ENCODE peak calls at places on chromosomes 12 and 14, in ten cellular contexts. Z is right cardiac atrium; E is CD8-positive, alpha-beta memory T cell; P is psoas muscle; N is cardiac muscle cell; Y is neuronal stem cell; S is pancreas; D is MM.1S; X is gastrocnemius medialis; M is neural progenitor cell. C is an unnamed sample.

GRCh38 chr12:6826734-6827436 is 1.3 kb upstream of the P3H3 start:
- DNase-seq in Z (no peak), E (no peak), P (no peak), N (no peak), Y (no peak), S (no peak), D (no peak), X (no peak), M (no peak), C (no peak)

GRCh38 chr12:18970603-18971002 is 158.9 kb upstream of the PLEKHA5 start:
- DNase-seq in Z (no peak), E (no peak), P (no peak), N (no peak), Y (no peak), S (no peak), D (no peak), X (no peak), M (no peak), C (no peak)

GRCh38 chr12:2287151-2287550 is 234.4 kb downstream of the CACNA1C start:
- DNase-seq in Z (peak; percentile 46), E (no peak), P (no peak), N (no peak), Y (no peak), S (no peak), D (no peak), X (no peak), M (no peak), C (no peak)

GRCh38 chr14:50855558-50855957 is 16.3 kb upstream of the ABHD12B start:
- DNase-seq in Z (no peak), E (no peak), P (no peak), N (peak; percentile 35), Y (no peak), S (no peak), D (no peak), X (no peak), M (no peak), C (no peak)

GRCh38 chr12:30953257-30953656 is 26.7 kb downstream of the TSPAN11 start:
- DNase-seq in Z (no peak), E (no peak), P (no peak), N (no peak), Y (no peak), S (no peak), D (peak; percentile 58), X (no peak), M (no peak), C (no peak)

GRCh38 chr12:27781680-27782079 is 1.6 kb upstream of the MANSC4 start:
- DNase-seq in Z (no peak), E (no peak), P (no peak), N (peak; percentile 69), Y (no peak), S (no peak), D (no peak), X (no peak), M (no peak), C (no peak)

GRCh38 chr12:104699489-104700194 is 242.9 kb downstream of the CHST11 start:
- DNase-seq in Z (no peak), E (no peak), P (no peak), N (peak; percentile 15), Y (no peak), S (no peak), D (no peak), X (no peak), M (no peak), C (no peak)

GRCh38 chr12:57178213-57178612 is 30.8 kb upstream of the LRP1-AS start:
- DNase-seq in Z (no peak), E (no peak), P (no peak), N (no peak), Y (no peak), S (no peak), D (no peak), X (no peak), M (no peak), C (no peak)

GRCh38 chr14:51677276-51677675 is 25.6 kb downstream of the FRMD6 start:
- DNase-seq in Z (no peak), E (no peak), P (no peak), N (peak; percentile 78), Y (no peak), S (no peak), D (no peak), X (no peak), M (no peak), C (no peak)

GRCh38 chr12:19506497-19506896 is 67.2 kb downstream of the AEBP2 start:
- DNase-seq in Z (no peak), E (no peak), P (no peak), N (peak; percentile 7), Y (no peak), S (no peak), D (no peak), X (no peak), M (no peak), C (no peak)

GRCh38 chr12:53048033-53048779 is 1.7 kb upstream of the TNS2 start:
- DNase-seq in Z (peak; percentile 75), E (no peak), P (peak; percentile 93), N (no peak), Y (no peak), S (peak; percentile 83), D (no peak), X (peak; percentile 87), M (peak; percentile 49), C (no peak)

GRCh38 chr12:64582862-64583261 is 27.4 kb upstream of the RASSF3 start:
- DNase-seq in Z (no peak), E (no peak), P (no peak), N (no peak), Y (no peak), S (no peak), D (no peak), X (no peak), M (no peak), C (no peak)

GRCh38 chr12:89768586-89769482 is 60.2 kb upstream of the ATP2B1 start:
- DNase-seq in Z (no peak), E (no peak), P (no peak), N (peak; percentile 76), Y (no peak), S (no peak), D (no peak), X (no peak), M (no peak), C (no peak)

DNA sequence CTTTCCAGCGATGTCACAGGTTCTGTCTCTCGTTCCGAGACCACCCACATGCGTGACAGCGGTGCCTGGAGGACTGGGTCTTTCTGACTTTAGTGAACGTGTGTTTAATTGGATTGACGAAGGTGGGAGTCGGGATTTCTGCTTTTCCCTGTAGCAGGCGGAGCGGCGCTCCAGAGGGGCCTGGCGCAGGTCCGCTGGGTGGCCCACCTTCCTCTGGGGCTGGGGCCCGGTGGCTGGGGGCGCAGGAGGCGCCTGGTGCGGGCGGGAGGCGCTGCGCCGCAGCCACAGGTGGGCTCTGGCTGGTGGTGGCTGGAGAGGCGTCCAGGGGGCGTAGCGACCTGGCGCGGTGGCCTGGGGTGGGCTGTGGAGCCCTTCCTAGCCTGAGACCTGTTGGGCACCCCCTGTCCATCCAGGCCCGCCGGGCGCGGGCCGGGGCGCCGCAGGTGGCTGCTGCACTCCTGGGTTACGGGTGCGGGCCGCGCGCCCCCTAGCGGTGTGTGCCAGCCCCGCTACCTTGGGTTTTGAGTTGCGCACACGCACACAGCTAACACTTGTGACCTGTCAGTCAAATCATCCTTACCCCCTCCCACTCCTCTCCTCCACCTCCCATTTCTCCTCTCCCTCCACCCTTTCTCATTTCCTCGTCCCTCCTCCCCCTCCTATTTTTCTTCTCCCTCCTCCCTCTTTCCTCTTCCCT is 2.0 kb downstream of the MEG3 start:
- DNase-seq in Z (no peak), E (no peak), P (no peak), N (peak; percentile 75), Y (no peak), S (peak; percentile 55), D (no peak), X (no peak), M (no peak), C (no peak)
- H3K4me3 ChIP-seq in Z (peak overlapping the region; percentile 28), E (no peak overlapping the region), P (peak overlapping the region; percentile 46), N (no peak overlapping the region), Y (no peak overlapping the region), S (peak overlapping the region; percentile 20), D (no peak overlapping the region), X (no peak overlapping the region), M (no peak overlapping the region), C (no peak overlapping the region)

GRCh38 chr12:105738036-105738435 is 400.7 kb downstream of the NUAK1 start:
- DNase-seq in Z (peak; percentile 59), E (no peak), P (no peak), N (peak; percentile 82), Y (no peak), S (no peak), D (no peak), X (no peak), M (no peak), C (no peak)
- H3K27ac ChIP-seq in Z (peak overlapping the region; percentile 68), E (peak overlapping the region; percentile 13), P (peak overlapping the region; percentile 46), N (no peak overlapping the region), Y (no peak overlapping the region), S (no peak overlapping the region), D (no peak overlapping the region), X (peak overlapping the region; percentile 65), M (no peak overlapping the region), C (no peak overlapping the region)

GRCh38 chr12:102957339-102958050 is at the start of gene ASCL1:
- DNase-seq in Z (no peak), E (no peak), P (no peak), N (peak; percentile 43), Y (no peak), S (no peak), D (peak; percentile 34), X (no peak), M (peak; percentile 71), C (no peak)
- H3K4me3 ChIP-seq in Z (peak within 1 kb of the TSS; percentile 8), E (no peak within 1 kb of the TSS), P (peak within 1 kb of the TSS; percentile 54), N (peak within 1 kb of the TSS; percentile 36), Y (peak within 1 kb of the TSS; percentile 28), S (peak within 1 kb of the TSS; percentile 0), D (peak within 1 kb of the TSS; percentile 55), X (peak within 1 kb of the TSS; percentile 33), M (peak within 1 kb of the TSS; percentile 65), C (no peak within 1 kb of the TSS)

GRCh38 chr14:90674716-90675115 is 141.5 kb downstream of the TTC7B start:
- DNase-seq in Z (no peak), E (no peak), P (no peak), N (no peak), Y (no peak), S (no peak), D (no peak), X (peak; percentile 76), M (no peak), C (no peak)

GRCh38 chr14:90675399-90675798 is 140.8 kb downstream of the TTC7B start:
- DNase-seq in Z (peak; percentile 18), E (no peak), P (peak; percentile 84), N (peak; percentile 48), Y (no peak), S (no peak), D (no peak), X (peak; percentile 87), M (no peak), C (no peak)

GRCh38 chr14:90677484-90678045 is 138.7 kb downstream of the TTC7B start:
- DNase-seq in Z (no peak), E (no peak), P (no peak), N (peak; percentile 80), Y (no peak), S (no peak), D (no peak), X (no peak), M (no peak), C (no peak)

GRCh38 chr14:90676859-90677258 is 139.4 kb downstream of the TTC7B start:
- DNase-seq in Z (no peak), E (no peak), P (no peak), N (peak; percentile 76), Y (no peak), S (no peak), D (no peak), X (no peak), M (no peak), C (no peak)

DNA sequence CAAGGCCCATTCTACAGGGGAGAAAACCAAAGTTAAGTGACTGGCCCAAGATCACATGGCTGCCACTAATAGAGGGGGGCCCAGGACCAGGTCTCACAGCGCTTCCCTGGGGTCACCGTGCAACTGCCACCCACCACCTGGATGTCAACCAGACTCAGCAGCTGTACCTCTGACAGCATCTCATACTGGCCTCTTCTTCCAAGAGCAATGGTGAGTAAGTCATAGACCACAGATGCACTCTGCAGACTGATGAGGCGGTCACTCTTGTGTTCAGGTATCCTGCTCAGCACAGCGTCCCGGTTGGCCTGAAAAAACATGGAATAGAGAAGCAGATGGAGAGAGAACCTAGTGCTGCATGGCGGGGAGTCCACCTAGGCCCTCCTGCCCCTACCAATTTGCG is 139.9 kb downstream of the TTC7B start:
- DNase-seq in Z (no peak), E (no peak), P (no peak), N (no peak), Y (no peak), S (no peak), D (no peak), X (no peak), M (no peak), C (no peak)
- H3K27ac ChIP-seq in Z (no peak overlapping the region), E (no peak overlapping the region), P (peak overlapping the region; percentile 93), N (no peak overlapping the region), Y (no peak overlapping the region), S (no peak overlapping the region), D (no peak overlapping the region), X (peak overlapping the region; percentile 98), M (no peak overlapping the region), C (no peak overlapping the region)